ENCODE peak calls at places on chromosomes 3 and 15, in four cellular contexts. K, X, R and T are unnamed samples. For H3K4me1, the result is how much of the 10 kb centered on the place peaks cover.

GRCh38 chr3:126014252-126014651 is 45.3 kb downstream of the ROPN1B start:
- DNase-seq in K (peak), X (no peak), R (no peak), T (no peak)

GRCh38 chr3:7630925-7631324 is 770.0 kb downstream of the GRM7 start:
- DNase-seq in K (no peak), X (peak), R (no peak), T (no peak)

GRCh38 chr3:138433892-138434275 is 532 bp upstream of the ESYT3 start:
- DNase-seq in K (no peak), X (no peak), R (no peak), T (no peak)

GRCh38 chr3:191783039-191783438 is 322.1 kb downstream of the PYDC2 start:
- DNase-seq in K (no peak), X (no peak), R (no peak), T (no peak)

GRCh38 chr3:186079925-186080324 is 29.0 kb downstream of the ETV5 start:
- DNase-seq in K (no peak), X (no peak), R (no peak), T (no peak)

GRCh38 chr3:167733961-167734497 is 663 bp downstream of the PDCD10 start:
- DNase-seq in K (peak), X (no peak), R (no peak), T (no peak)

GRCh38 chr15:66912001-66912400 is 153.4 kb upstream of the SMAD3 start:
- DNase-seq in K (no peak), X (no peak), R (no peak), T (no peak)

GRCh38 chr15:38438031-38438986 is 15.6 kb upstream of the FAM98B start:
- DNase-seq in K (peak), X (no peak), R (no peak), T (no peak)

GRCh38 chr15:94059188-94059587 is 172.2 kb upstream of the MCTP2 start:
- DNase-seq in K (no peak), X (no peak), R (no peak), T (no peak)

GRCh38 chr3:138360272-138361192 is 12.2 kb downstream of the MRAS start:
- DNase-seq in K (no peak), X (no peak), R (no peak), T (no peak)

GRCh38 chr15:73270366-73271097 is 98.2 kb downstream of the HCN4 start:
- DNase-seq in K (no peak), X (no peak), R (no peak), T (no peak)

DNA sequence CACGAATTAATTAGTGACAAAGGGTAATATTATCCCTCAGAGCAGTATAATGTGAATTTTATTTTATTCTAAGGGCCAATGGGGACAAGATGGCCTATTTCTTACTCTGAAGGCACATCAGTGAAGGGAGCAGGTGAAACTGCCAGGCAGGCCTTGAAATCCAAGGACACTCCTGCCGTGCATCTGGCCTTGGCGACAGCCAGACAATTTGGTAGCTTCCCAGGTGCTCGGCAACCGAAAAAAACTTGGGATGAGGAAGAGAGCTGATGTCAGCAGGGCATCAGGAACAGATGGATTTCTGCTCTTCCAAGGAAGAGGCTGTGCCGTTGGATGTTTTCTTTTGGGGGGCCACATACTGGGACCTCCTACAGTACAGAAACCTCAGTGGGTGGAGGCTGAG is 83.2 kb upstream of the ADAMTSL3 start:
- DNase-seq in K (no peak), X (no peak), R (no peak), T (no peak)
- H3K4me1 ChIP-seq in K (under half), X (under half), R (under half), T (under half)

DNA sequence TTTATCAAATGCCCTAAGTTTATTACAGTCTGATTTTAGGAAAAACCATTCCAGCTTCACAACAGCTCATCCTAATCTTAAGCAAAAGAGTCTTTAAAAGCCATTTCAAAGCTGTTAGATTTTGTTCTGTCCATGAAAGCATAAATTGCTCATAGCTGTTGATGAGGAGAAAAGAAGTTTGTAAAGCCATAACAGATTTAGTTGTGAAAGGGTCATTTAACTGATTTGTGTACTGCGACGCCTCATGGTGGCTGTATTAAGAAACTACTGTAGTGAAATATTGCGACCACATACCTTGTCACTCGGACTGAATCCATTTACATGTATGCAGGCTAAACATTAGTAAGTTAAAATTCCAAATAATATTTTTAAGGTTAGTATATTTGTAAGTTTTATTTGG is 20.9 kb downstream of the BBX start:
- DNase-seq in K (no peak), X (peak), R (no peak), T (no peak)
- TF ChIP-seq CTCF in K (peak), X (peak), R (no peak), T (peak)

GRCh38 chr15:70791248-70791647 is 27.9 kb upstream of the UACA start:
- DNase-seq in K (no peak), X (no peak), R (no peak), T (no peak)
- H3K4me1 ChIP-seq in K (under half), X (under half), R (under half), T (under half)

DNA sequence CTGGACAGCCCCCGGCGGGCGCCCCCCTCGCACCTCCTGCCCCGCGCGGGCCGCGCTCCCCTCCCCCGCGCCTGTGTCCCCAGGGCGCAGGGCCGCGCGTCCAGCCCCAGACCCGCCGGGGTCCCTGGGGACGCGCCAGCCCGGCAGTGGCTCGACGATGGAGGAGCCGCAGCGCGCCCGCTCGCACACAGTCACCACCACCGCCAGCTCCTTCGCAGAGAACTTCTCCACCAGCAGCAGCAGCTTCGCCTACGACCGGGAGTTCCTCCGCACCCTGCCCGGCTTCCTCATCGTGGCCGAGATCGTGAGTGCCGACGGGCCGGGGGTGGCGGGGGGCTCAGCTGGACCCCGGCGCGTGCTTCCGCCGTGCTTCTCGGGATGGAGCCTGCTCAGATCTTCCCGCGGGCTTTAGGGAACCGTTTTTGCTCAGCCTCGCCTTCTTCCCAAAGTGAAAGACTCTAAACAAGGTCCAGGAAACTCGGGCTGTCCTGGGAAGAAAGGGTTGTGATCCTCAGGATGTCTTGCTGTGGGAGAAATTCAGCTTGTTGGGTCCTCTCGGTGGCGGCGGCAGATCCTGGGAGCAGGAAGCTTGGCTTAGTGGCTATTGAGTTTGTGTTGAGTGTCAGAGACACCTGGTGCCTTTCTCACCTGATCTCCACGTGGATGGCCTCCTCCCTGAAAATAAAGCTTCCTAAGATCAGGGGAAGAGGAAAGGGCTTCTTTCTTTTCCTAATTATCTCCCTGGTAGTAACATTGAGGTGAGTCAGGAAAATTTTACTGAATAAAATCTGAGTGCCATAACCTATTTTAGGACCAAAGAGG is 547 bp downstream of the CMTM8 start:
- DNase-seq in K (peak), X (peak), R (peak), T (peak)
- TF ChIP-seq CTCF in K (no peak), X (no peak), R (no peak), T (no peak)

GRCh38 chr3:127147291-127147905 is 45.5 kb upstream of the PRR23E start:
- DNase-seq in K (no peak), X (no peak), R (no peak), T (peak)
- H3K4me1 ChIP-seq in K (under half), X (under half), R (under half), T (under half)

GRCh38 chr3:140216249-140216648 is 281.3 kb downstream of the CLSTN2 start:
- DNase-seq in K (no peak), X (no peak), R (no peak), T (no peak)
- TF ChIP-seq CTCF in K (peak), X (peak), R (no peak), T (peak)

DNA sequence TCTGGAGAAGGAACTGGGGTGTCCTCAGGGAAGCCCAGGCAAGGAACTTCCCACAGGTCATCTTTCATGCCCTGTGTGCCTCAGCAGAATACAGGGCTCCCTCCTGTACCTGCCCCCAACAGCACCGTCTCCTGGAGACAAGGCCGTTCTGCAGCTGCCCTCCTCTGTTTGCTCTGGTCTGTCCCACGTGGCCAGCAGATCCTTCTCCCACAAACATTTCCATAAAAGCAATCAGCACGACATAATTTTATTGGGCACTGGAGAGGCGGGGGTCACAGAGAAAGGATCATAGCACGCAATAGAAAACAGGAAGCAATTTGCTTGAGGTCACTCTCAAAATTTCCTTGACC is 29.5 kb downstream of the STARD5 start:
- DNase-seq in K (no peak), X (no peak), R (no peak), T (peak)
- H3K4me1 ChIP-seq in K (under half), X (under half), R (under half), T (under half)